ENCODE peak calls at places on chromosomes 13 and 19, in six cellular contexts. C, G, W, U, P and R are unnamed samples.

GRCh38 chr19:1489463-1489971 is 633 bp downstream of the PCSK4 start:
- DNase-seq in C (no peak), G (no peak), W (no peak), U (peak; percentile 84), P (no peak), R (no peak)

GRCh38 chr13:114000151-114001040 is 26.5 kb upstream of the C13orf46 start:
- DNase-seq in C (no peak), G (no peak), W (no peak), U (peak; percentile 65), P (no peak), R (no peak)

GRCh38 chr19:29263305-29264080 is 50.5 kb upstream of the UQCRFS1 start:
- DNase-seq in C (peak; percentile 14), G (peak; percentile 77), W (peak; percentile 36), U (peak; percentile 56), P (no peak), R (peak; percentile 35)

GRCh38 chr13:40617801-40618356 is 48.6 kb downstream of the FOXO1 start:
- DNase-seq in C (no peak), G (no peak), W (no peak), U (no peak), P (no peak), R (no peak)

GRCh38 chr13:92967923-92968322 is 258.7 kb upstream of the GPC6 start:
- DNase-seq in C (no peak), G (peak; percentile 9), W (no peak), U (no peak), P (no peak), R (no peak)

GRCh38 chr13:102897371-102898138 is 51.7 kb downstream of the ERCC5 start:
- DNase-seq in C (no peak), G (no peak), W (no peak), U (no peak), P (no peak), R (no peak)

GRCh38 chr19:41083516-41083915 is 4.7 kb upstream of the CYP2A13 start:
- DNase-seq in C (no peak), G (no peak), W (no peak), U (no peak), P (no peak), R (no peak)

GRCh38 chr19:41612483-41612882 is 14.4 kb downstream of the CEACAM4 start:
- DNase-seq in C (no peak), G (no peak), W (no peak), U (no peak), P (no peak), R (no peak)

GRCh38 chr13:66210677-66211076 is 1019.5 kb downstream of the PCDH9 start:
- DNase-seq in C (no peak), G (no peak), W (peak; percentile 66), U (no peak), P (no peak), R (no peak)

GRCh38 chr13:75312884-75313520 is 169.0 kb downstream of the TBC1D4 start:
- DNase-seq in C (peak; percentile 31), G (no peak), W (no peak), U (no peak), P (no peak), R (no peak)

GRCh38 chr19:51131780-51132680 is 7.3 kb downstream of the SIGLEC9 start:
- DNase-seq in C (no peak), G (peak; percentile 67), W (no peak), U (no peak), P (no peak), R (no peak)

GRCh38 chr13:46896346-46897138 is at the start of gene HTR2A:
- DNase-seq in C (no peak), G (peak; percentile 80), W (peak; percentile 10), U (peak; percentile 18), P (peak; percentile 49), R (no peak)

GRCh38 chr19:34596115-34596514 is 80.8 kb downstream of the SCGB2B2 start:
- DNase-seq in C (no peak), G (no peak), W (no peak), U (no peak), P (no peak), R (no peak)

GRCh38 chr13:82597737-82598136 is 1284.5 kb downstream of the SLITRK1 start:
- DNase-seq in C (no peak), G (no peak), W (no peak), U (peak; percentile 14), P (no peak), R (no peak)

GRCh38 chr19:43354305-43354627 is 780 bp downstream of the CD177 start:
- DNase-seq in C (no peak), G (peak; percentile 70), W (no peak), U (peak; percentile 91), P (no peak), R (no peak)

GRCh38 chr19:33629826-33630375 is 8.1 kb downstream of the CHST8 start:
- DNase-seq in C (no peak), G (no peak), W (no peak), U (peak; percentile 12), P (peak; percentile 41), R (no peak)

GRCh38 chr13:113774177-113775107 is 15.4 kb downstream of the TMEM255B start:
- DNase-seq in C (no peak), G (no peak), W (peak; percentile 48), U (no peak), P (no peak), R (no peak)

GRCh38 chr19:10416380-10417257 is 3.7 kb upstream of the PDE4A start:
- DNase-seq in C (peak; percentile 94), G (peak; percentile 87), W (peak; percentile 86), U (peak; percentile 99), P (peak; percentile 50), R (peak; percentile 64)

GRCh38 chr19:29497241-29497640 is 28.6 kb upstream of the VSTM2B start:
- DNase-seq in C (no peak), G (no peak), W (no peak), U (no peak), P (no peak), R (no peak)